ENCODE peak calls at places on chromosomes 1 and 21, in six cellular contexts. P is neural progenitor cell, W is GM23248, J is GM23338, F is MM.1S, L is PC-3. B is an unnamed sample.

GRCh38 chr1:151716771-151717631 is at the start of gene CELF3:
- DNase-seq in P (peak; percentile 83), W (peak; percentile 32), J (peak; percentile 86), F (peak; percentile 14), L (no peak), B (no peak)

GRCh38 chr1:204435246-204435885 is 23.7 kb upstream of the PPP1R15B start:
- DNase-seq in P (no peak), W (peak; percentile 88), J (no peak), F (no peak), L (no peak), B (peak; percentile 73)

GRCh38 chr1:108590436-108590835 is 30.5 kb downstream of the EEIG2 start:
- DNase-seq in P (no peak), W (peak; percentile 54), J (no peak), F (no peak), L (no peak), B (no peak)

GRCh38 chr1:82632164-82632563 is 831.4 kb downstream of the ADGRL2 start:
- DNase-seq in P (no peak), W (no peak), J (no peak), F (no peak), L (peak; percentile 6), B (peak; percentile 46)

GRCh38 chr1:156100205-156100995 is 14.1 kb upstream of the LMNA start:
- DNase-seq in P (no peak), W (no peak), J (no peak), F (no peak), L (peak; percentile 67), B (peak; percentile 69)

GRCh38 chr1:41342774-41343355 is 18.4 kb upstream of the FOXO6 start:
- DNase-seq in P (no peak), W (no peak), J (no peak), F (no peak), L (no peak), B (no peak)

GRCh38 chr1:218081358-218081757 is 203.7 kb upstream of the RRP15 start:
- DNase-seq in P (no peak), W (no peak), J (no peak), F (no peak), L (no peak), B (no peak)

GRCh38 chr1:18191868-18192155 is 84.2 kb downstream of the IGSF21 start:
- DNase-seq in P (no peak), W (no peak), J (no peak), F (no peak), L (no peak), B (no peak)

GRCh38 chr21:29302340-29302991 is 3.7 kb downstream of the BACH1 start:
- DNase-seq in P (no peak), W (peak; percentile 39), J (no peak), F (no peak), L (peak; percentile 35), B (no peak)

GRCh38 chr1:182786223-182787001 is 3.2 kb upstream of the NPL start:
- DNase-seq in P (peak; percentile 82), W (peak; percentile 83), J (peak; percentile 88), F (peak; percentile 69), L (peak; percentile 51), B (peak; percentile 24)

GRCh38 chr1:182783068-182783467 is 6.5 kb upstream of the NPL start:
- DNase-seq in P (peak; percentile 56), W (no peak), J (peak; percentile 66), F (no peak), L (no peak), B (no peak)

GRCh38 chr1:182789138-182790076 is at the start of gene NPL:
- DNase-seq in P (peak; percentile 86), W (peak; percentile 92), J (peak; percentile 87), F (peak; percentile 89), L (peak; percentile 25), B (peak; percentile 75)

GRCh38 chr1:182784556-182785171 is 4.9 kb upstream of the NPL start:
- DNase-seq in P (peak; percentile 72), W (peak; percentile 77), J (peak; percentile 79), F (peak; percentile 70), L (peak; percentile 68), B (no peak)

DNA sequence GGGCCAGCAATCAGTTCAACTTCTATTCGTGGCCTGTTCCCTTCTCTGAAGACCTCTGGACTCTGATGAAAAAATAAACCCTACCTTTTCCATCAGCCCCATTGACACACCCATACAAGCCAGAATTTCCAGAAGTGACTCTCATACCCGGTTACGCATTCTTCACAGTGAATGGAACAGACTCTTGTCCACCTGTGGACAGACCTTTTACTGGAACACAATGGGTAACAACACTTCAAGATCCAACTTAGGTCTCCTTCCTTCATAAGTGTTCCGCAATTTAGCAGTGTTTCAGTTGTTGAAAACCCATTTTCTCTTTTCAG is 2.6 kb upstream of the NPL start:
- DNase-seq in P (no peak), W (no peak), J (no peak), F (no peak), L (no peak), B (no peak)
- TF ChIP-seq EZH2 in P (no peak), W (no peak), J (no peak), F (no peak), L (no peak), B (no peak)

GRCh38 chr1:30733520-30733919 is 10.1 kb upstream of the MATN1 start:
- DNase-seq in P (no peak), W (no peak), J (no peak), F (no peak), L (no peak), B (no peak)
- H3F3A ChIP-seq in P (no peaks in the 10 kb centered on the region), W (no peaks in the 10 kb centered on the region), J (no peaks in the 10 kb centered on the region), F (peaks cover 39% of the 10 kb centered on the region), L (no peaks in the 10 kb centered on the region), B (no peaks in the 10 kb centered on the region)

DNA sequence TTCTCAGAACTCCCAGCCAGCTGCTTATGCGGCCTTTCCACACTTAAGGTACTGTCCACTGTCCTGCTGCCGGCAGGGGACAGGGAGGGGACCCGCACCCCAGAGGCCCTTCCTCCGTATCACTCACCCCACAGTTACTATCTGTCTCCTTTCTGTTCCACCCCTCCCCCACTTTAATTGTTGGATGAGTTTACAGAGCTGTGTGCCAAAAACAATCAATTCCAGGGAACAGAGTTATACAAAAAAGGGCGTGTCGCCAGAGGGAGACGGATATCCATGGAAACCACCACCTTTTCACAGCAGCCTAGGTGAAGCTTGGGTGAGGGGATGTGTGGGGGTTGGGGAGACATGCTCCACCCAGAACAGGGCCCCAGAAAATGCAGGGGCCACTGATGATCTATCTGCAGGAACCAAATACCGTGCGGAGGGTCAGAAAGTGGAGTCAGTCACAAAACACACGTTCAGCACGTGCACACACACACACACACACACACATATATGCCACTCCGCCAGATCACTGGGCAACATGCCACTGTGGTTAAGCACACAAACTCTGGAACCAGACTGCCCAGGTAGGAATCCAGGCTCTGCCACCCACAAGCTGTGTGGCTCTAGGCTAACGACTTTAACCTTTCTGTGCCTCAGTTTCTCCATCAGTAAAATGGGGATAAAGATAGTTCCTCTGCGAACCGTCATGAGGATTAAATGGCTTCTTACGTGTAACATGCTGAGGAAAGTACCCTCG is 30.5 kb downstream of the CASZ1 start:
- DNase-seq in P (no peak), W (peak; percentile 10), J (no peak), F (no peak), L (peak; percentile 67), B (no peak)
- TF ChIP-seq EZH2 in P (no peak), W (no peak), J (no peak), F (no peak), L (no peak), B (no peak)

GRCh38 chr1:225435957-225436392 is 8.1 kb upstream of the LBR start:
- DNase-seq in P (no peak), W (no peak), J (no peak), F (no peak), L (no peak), B (no peak)
- H3F3A ChIP-seq in P (no peaks in the 10 kb centered on the region), W (no peaks in the 10 kb centered on the region), J (no peaks in the 10 kb centered on the region), F (no peaks in the 10 kb centered on the region), L (no peaks in the 10 kb centered on the region), B (no peaks in the 10 kb centered on the region)

DNA sequence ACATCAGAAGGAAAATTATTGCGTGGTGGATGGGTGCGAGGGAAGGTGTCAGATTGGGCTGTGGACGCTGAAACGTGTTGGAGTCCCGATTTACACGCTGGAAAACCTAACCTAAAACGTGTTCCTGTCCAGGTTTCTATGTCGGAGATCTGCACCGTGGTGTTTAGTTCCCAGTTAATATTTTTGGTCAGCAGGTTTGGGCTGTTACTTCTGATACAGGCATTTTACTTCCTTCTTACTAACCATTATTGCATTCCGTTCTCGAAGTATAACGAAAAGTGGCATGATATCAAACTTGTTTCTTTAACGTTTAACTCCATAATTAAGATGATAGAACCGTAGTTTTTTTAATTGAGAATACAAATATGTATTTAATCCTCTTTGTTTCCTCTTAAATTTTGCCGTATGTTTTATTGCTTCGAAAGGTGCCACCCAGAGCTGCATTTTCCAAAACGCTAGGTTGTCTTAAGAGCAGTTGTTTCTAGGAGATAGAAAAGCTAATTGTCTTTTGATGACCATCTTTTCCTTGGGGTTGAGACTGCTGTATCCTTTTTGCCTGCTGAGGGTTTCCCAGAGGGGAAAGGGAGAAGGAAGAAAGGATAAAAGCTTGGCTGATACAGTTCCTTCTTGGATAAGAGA is 1.3 kb downstream of the ADARB1 start:
- DNase-seq in P (no peak), W (peak; percentile 34), J (no peak), F (no peak), L (peak; percentile 33), B (no peak)
- TF ChIP-seq EZH2 in P (peak; percentile 55), W (no peak), J (peak; percentile 52), F (no peak), L (no peak), B (no peak)

DNA sequence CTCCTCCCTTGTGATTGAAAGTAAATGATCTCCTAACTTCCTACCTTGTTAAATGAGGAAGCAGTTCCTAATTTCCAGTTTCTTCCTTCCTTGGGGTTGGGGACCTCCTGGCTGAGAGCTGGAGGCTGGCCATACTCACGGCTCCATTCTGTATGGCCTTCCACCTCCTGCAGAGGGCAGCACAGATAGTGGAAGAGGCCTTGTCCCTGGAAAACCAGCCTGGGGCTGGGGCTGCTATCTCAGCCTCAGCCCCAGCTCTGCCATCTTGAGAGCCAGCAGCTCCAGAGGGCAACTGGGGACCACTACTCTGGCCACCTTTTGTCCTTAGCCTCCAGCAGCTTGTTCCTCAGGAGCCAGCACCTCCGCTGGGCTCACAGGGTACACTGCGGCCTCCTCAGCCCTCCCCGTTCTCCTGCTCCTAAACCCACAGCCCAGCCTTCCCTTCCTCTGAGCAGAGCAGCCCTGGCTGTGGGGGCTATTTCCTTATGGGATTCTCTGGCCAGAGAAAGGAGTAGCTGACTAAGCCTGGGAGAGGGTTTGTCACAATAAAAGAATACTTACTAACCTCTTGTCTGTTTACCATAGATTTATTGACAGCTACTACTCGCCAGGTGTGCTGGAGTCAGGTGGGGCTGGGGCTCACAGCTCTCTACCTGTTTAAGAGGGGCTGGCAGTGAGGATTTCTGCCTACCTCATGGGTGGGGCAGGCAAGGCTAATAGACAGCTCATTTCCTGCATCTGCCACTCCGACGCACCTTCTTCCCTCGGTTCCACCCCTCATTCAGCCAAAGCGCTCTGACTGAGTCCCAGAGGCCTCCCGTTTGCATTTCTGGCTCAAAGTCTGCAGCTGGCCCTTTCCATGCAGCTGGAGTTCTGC is 6.3 kb downstream of the TMEM234 start:
- DNase-seq in P (peak; percentile 83), W (peak; percentile 85), J (peak; percentile 90), F (peak; percentile 59), L (peak; percentile 81), B (no peak)
- H3F3A ChIP-seq in P (no peaks in the 10 kb centered on the region), W (no peaks in the 10 kb centered on the region), J (no peaks in the 10 kb centered on the region), F (no peaks in the 10 kb centered on the region), L (peaks cover 6% of the 10 kb centered on the region), B (peaks cover 28% of the 10 kb centered on the region)

B was measured in PC-9.